ENCODE peak calls at places on chromosomes 2 and 18, in eight cellular contexts. M is amniotic stem cell; H is stimulated activated CD4-positive, alpha-beta T cell treated with anti-CD3 and anti-CD28 coated beads, Interleukin-4, amount 100 ng/mL, for 24 hours; U is skeletal muscle cell; S is MV-4-11; J is NAMALWA; X is RPMI7951; I is Jurkat, Clone E6-1. Y is an unnamed sample.

GRCh38 chr2:229454934-229455631 is 184.0 kb upstream of the PID1 start:
- DNase-seq in M (peak), H (no peak), U (peak), S (no peak), J (no peak), X (peak), I (no peak), Y (no peak)

GRCh38 chr2:219645631-219646527 is 18.4 kb downstream of the SLC4A3 start:
- DNase-seq in M (no peak), H (no peak), U (peak), S (no peak), J (no peak), X (peak), I (no peak), Y (no peak)

GRCh38 chr2:70046534-70046933 is 40.7 kb upstream of the PCBP1 start:
- DNase-seq in M (no peak), H (no peak), U (no peak), S (peak), J (peak), X (no peak), I (no peak), Y (no peak)

GRCh38 chr2:104774631-104775030 is 79.3 kb upstream of the POU3F3 start:
- DNase-seq in M (no peak), H (no peak), U (peak), S (no peak), J (no peak), X (no peak), I (no peak), Y (no peak)

GRCh38 chr2:86048888-86049287 is 56.8 kb downstream of the POLR1A start:
- DNase-seq in M (no peak), H (no peak), U (no peak), S (no peak), J (no peak), X (no peak), I (no peak), Y (no peak)

GRCh38 chr2:9231291-9232165 is 24.9 kb downstream of the ASAP2 start:
- DNase-seq in M (no peak), H (no peak), U (no peak), S (peak), J (no peak), X (no peak), I (no peak), Y (no peak)

GRCh38 chr2:168687314-168687713 is 115.1 kb upstream of the NOSTRIN start:
- DNase-seq in M (no peak), H (no peak), U (no peak), S (no peak), J (peak), X (peak), I (no peak), Y (peak)

GRCh38 chr2:156334496-156335478 is 2.3 kb upstream of the NR4A2 start:
- DNase-seq in M (peak), H (peak), U (peak), S (peak), J (peak), X (peak), I (no peak), Y (peak)

GRCh38 chr2:219010162-219010756 is 17.0 kb upstream of the CRYBA2 start:
- DNase-seq in M (no peak), H (no peak), U (no peak), S (no peak), J (peak), X (no peak), I (no peak), Y (no peak)

GRCh38 chr2:144452169-144453038 is 67.5 kb downstream of the ZEB2 start:
- DNase-seq in M (no peak), H (no peak), U (no peak), S (no peak), J (no peak), X (no peak), I (no peak), Y (no peak)

GRCh38 chr18:11850821-11851155 is 425 bp upstream of the CHMP1B start:
- DNase-seq in M (peak), H (no peak), U (peak), S (no peak), J (peak), X (peak), I (no peak), Y (no peak)

GRCh38 chr2:221389909-221390308 is 182.2 kb downstream of the EPHA4 start:
- DNase-seq in M (no peak), H (no peak), U (no peak), S (no peak), J (no peak), X (no peak), I (no peak), Y (no peak)

GRCh38 chr18:9568186-9568585 is 46.2 kb downstream of the PPP4R1 start:
- DNase-seq in M (no peak), H (no peak), U (no peak), S (no peak), J (no peak), X (no peak), I (peak), Y (no peak)

GRCh38 chr2:47907097-47907781 is 941 bp upstream of the FBXO11 start:
- DNase-seq in M (no peak), H (peak), U (no peak), S (no peak), J (peak), X (no peak), I (peak), Y (no peak)

GRCh38 chr2:15006667-15007066 is 374.1 kb downstream of the LRATD1 start:
- DNase-seq in M (no peak), H (no peak), U (no peak), S (peak), J (no peak), X (no peak), I (peak), Y (no peak)

GRCh38 chr2:54597153-54597827 is 126.2 kb upstream of the EML6 start:
- DNase-seq in M (no peak), H (peak), U (no peak), S (no peak), J (peak), X (no peak), I (peak), Y (no peak)

GRCh38 chr2:138275292-138275690 is 226.3 kb upstream of the SPOPL start:
- DNase-seq in M (no peak), H (no peak), U (no peak), S (no peak), J (no peak), X (no peak), I (no peak), Y (no peak)

GRCh38 chr2:207950063-207950760 is 75.1 kb downstream of the PLEKHM3 start:
- DNase-seq in M (no peak), H (no peak), U (no peak), S (no peak), J (no peak), X (no peak), I (no peak), Y (no peak)

GRCh38 chr2:182550234-182550633 is 123.4 kb upstream of the PDE1A start:
- DNase-seq in M (no peak), H (no peak), U (no peak), S (no peak), J (no peak), X (no peak), I (no peak), Y (no peak)

GRCh38 chr2:86806059-86806857 is 15.5 kb upstream of the CD8A start:
- DNase-seq in M (no peak), H (no peak), U (no peak), S (no peak), J (no peak), X (no peak), I (no peak), Y (no peak)

GRCh38 chr18:13376298-13376840 is 157.8 kb downstream of the LDLRAD4 start:
- DNase-seq in M (no peak), H (peak), U (no peak), S (no peak), J (no peak), X (peak), I (peak), Y (no peak)

GRCh38 chr2:96167407-96168013 is 22.3 kb upstream of the DUSP2 start:
- DNase-seq in M (no peak), H (no peak), U (no peak), S (no peak), J (no peak), X (no peak), I (no peak), Y (no peak)

GRCh38 chr18:63336366-63337099 is 17.0 kb upstream of the BCL2 start:
- DNase-seq in M (peak), H (no peak), U (peak), S (no peak), J (no peak), X (peak), I (no peak), Y (no peak)

GRCh38 chr2:45669109-45669508 is 17.6 kb downstream of the PRKCE start:
- DNase-seq in M (no peak), H (no peak), U (no peak), S (no peak), J (no peak), X (peak), I (no peak), Y (no peak)

GRCh38 chr2:181203916-181204315 is 223.5 kb downstream of the UBE2E3 start:
- DNase-seq in M (no peak), H (no peak), U (no peak), S (no peak), J (no peak), X (peak), I (no peak), Y (no peak)

GRCh38 chr2:56177420-56178220 is 6.2 kb upstream of the CCDC85A start:
- DNase-seq in M (no peak), H (no peak), U (no peak), S (no peak), J (no peak), X (no peak), I (no peak), Y (no peak)

GRCh38 chr2:196750977-196751631 is 48.4 kb downstream of the GTF3C3 start:
- DNase-seq in M (peak), H (peak), U (peak), S (peak), J (peak), X (peak), I (peak), Y (no peak)

GRCh38 chr2:63719052-63719451 is 122.6 kb upstream of the UGP2 start:
- DNase-seq in M (no peak), H (no peak), U (no peak), S (no peak), J (no peak), X (no peak), I (no peak), Y (no peak)

GRCh38 chr18:27414691-27415090 is 229.6 kb upstream of the CHST9 start:
- DNase-seq in M (no peak), H (no peak), U (no peak), S (no peak), J (no peak), X (no peak), I (no peak), Y (no peak)

GRCh38 chr2:128437181-128437520 is 118.5 kb upstream of the HS6ST1 start:
- DNase-seq in M (no peak), H (no peak), U (no peak), S (no peak), J (no peak), X (no peak), I (no peak), Y (no peak)

GRCh38 chr18:74682998-74683311 is 85.3 kb downstream of the ZNF407 start:
- DNase-seq in M (no peak), H (no peak), U (no peak), S (no peak), J (no peak), X (no peak), I (no peak), Y (no peak)

Y was measured in DMS153.